ENCODE peak calls at places on chromosome 10, in five cellular contexts. C is GM19239, N is WTC11, S is esophagus squamous epithelium, T is left cardiac atrium. V is an unnamed sample.
A peak's percentile ranks its signal among the peaks of the same experiment; 100 is the strongest.

GRCh38 chr10:119353438-119353837 is 146.1 kb downstream of the GRK5 start:
- DNase-seq in C (no peak), N (no peak), S (no peak), T (no peak), V (no peak)

GRCh38 chr10:98407017-98407743 is 7.8 kb downstream of the PYROXD2 start:
- DNase-seq in C (no peak), N (no peak), S (no peak), T (no peak), V (no peak)

GRCh38 chr10:131573256-131574215 is 262.0 kb upstream of the TCERG1L start:
- DNase-seq in C (no peak), N (no peak), S (no peak), T (no peak), V (no peak)

GRCh38 chr10:97648557-97649404 is 8.3 kb downstream of the PI4K2A start:
- DNase-seq in C (no peak), N (peak; percentile 31), S (no peak), T (no peak), V (no peak)

GRCh38 chr10:75187961-75188426 is 22.6 kb upstream of the VDAC2 start:
- DNase-seq in C (peak; percentile 47), N (peak; percentile 58), S (no peak), T (peak; percentile 45), V (peak; percentile 61)

GRCh38 chr10:110803830-110804338 is 67.8 kb upstream of the PDCD4 start:
- DNase-seq in C (peak; percentile 55), N (peak; percentile 48), S (no peak), T (peak; percentile 58), V (peak; percentile 55)

GRCh38 chr10:33238643-33239042 is 95.8 kb downstream of the NRP1 start:
- DNase-seq in C (no peak), N (no peak), S (no peak), T (no peak), V (no peak)

GRCh38 chr10:35896011-35896410 is 253.9 kb upstream of the FZD8 start:
- DNase-seq in C (no peak), N (no peak), S (no peak), T (no peak), V (no peak)

GRCh38 chr10:5284311-5285057 is 80.3 kb upstream of the UCN3 start:
- DNase-seq in C (no peak), N (no peak), S (no peak), T (no peak), V (no peak)

GRCh38 chr10:16809074-16809718 is 8.0 kb downstream of the RSU1 start:
- DNase-seq in C (peak; percentile 7), N (peak; percentile 72), S (no peak), T (peak; percentile 44), V (peak; percentile 60)

GRCh38 chr10:78402636-78403035 is 369.0 kb downstream of the RPS24 start:
- DNase-seq in C (no peak), N (no peak), S (no peak), T (no peak), V (no peak)

GRCh38 chr10:55822096-55822495 is 539.0 kb downstream of the ZWINT start:
- DNase-seq in C (no peak), N (peak; percentile 25), S (no peak), T (no peak), V (no peak)

GRCh38 chr10:97683556-97684357 is 3.3 kb downstream of the AVPI1 start:
- DNase-seq in C (no peak), N (no peak), S (no peak), T (no peak), V (no peak)

GRCh38 chr10:132109341-132110072 is 43.8 kb downstream of the JAKMIP3 start:
- DNase-seq in C (no peak), N (no peak), S (no peak), T (peak; percentile 25), V (no peak)

V was measured in glutamatergic neuron.